ENCODE peak calls at places on chromosome 10, in six cellular contexts. E is NT2/D1, H is GM23248, V is IMR-90, M is kidney, C is mesendoderm. A is an unnamed sample.

GRCh38 chr10:43123361-43124093 is 14.7 kb upstream of the CSGALNACT2 start:
- DNase-seq in E (no peak), H (no peak), V (no peak), M (peak; percentile 41), C (no peak), A (no peak)

GRCh38 chr10:23418051-23418681 is 20.7 kb upstream of the OTUD1 start:
- DNase-seq in E (no peak), H (no peak), V (no peak), M (no peak), C (peak; percentile 51), A (no peak)

GRCh38 chr10:45373783-45374450 is at the start of gene ALOX5:
- DNase-seq in E (peak; percentile 2), H (peak; percentile 10), V (no peak), M (peak; percentile 86), C (peak; percentile 66), A (peak; percentile 80)

GRCh38 chr10:74677951-74678350 is 148.4 kb upstream of the KAT6B start:
- DNase-seq in E (no peak), H (no peak), V (no peak), M (no peak), C (no peak), A (no peak)

GRCh38 chr10:72275351-72276012 is 1.8 kb downstream of the DDIT4 start:
- DNase-seq in E (no peak), H (no peak), V (peak; percentile 34), M (peak; percentile 83), C (no peak), A (peak; percentile 68)

GRCh38 chr10:42875792-42876191 is 93.2 kb downstream of the BMS1 start:
- DNase-seq in E (no peak), H (peak; percentile 59), V (peak; percentile 10), M (peak; percentile 85), C (peak; percentile 23), A (peak; percentile 25)

GRCh38 chr10:24953350-24954074 is 1.1 kb upstream of the PRTFDC1 start:
- DNase-seq in E (no peak), H (peak; percentile 76), V (peak; percentile 40), M (no peak), C (no peak), A (no peak)

GRCh38 chr10:43196981-43197833 is 59.0 kb downstream of the CSGALNACT2 start:
- DNase-seq in E (no peak), H (no peak), V (no peak), M (peak; percentile 63), C (no peak), A (no peak)

GRCh38 chr10:45555789-45556188 is 116.8 kb downstream of the ZFAND4 start:
- DNase-seq in E (no peak), H (peak; percentile 24), V (peak; percentile 18), M (no peak), C (no peak), A (no peak)

GRCh38 chr10:11207276-11207809 is 189.7 kb downstream of the CELF2 start:
- DNase-seq in E (no peak), H (no peak), V (no peak), M (no peak), C (no peak), A (no peak)

GRCh38 chr10:11210211-11210922 is 192.7 kb downstream of the CELF2 start:
- DNase-seq in E (no peak), H (peak; percentile 11), V (no peak), M (no peak), C (peak; percentile 34), A (peak; percentile 46)

GRCh38 chr10:11208243-11208642 is 190.6 kb downstream of the CELF2 start:
- DNase-seq in E (no peak), H (no peak), V (no peak), M (no peak), C (no peak), A (no peak)

GRCh38 chr10:11208908-11209809 is 191.5 kb downstream of the CELF2 start:
- DNase-seq in E (no peak), H (no peak), V (no peak), M (no peak), C (no peak), A (no peak)

DNA sequence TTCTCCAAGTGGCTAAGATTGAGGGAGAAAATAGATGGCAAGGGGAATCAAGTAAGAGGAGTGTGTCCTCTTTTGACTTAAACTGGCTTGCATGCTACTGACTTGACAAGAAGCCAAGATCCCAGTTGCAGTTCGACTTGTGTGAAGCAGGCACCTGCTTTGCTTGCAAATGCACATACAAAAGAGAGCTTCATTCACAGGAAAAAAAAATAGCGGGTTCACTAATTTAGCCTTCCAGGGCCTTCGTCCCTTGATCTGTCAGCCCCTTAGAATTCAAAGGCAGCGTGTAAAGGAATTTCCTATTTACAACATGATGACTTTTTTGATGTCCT is 192.1 kb downstream of the CELF2 start:
- DNase-seq in E (no peak), H (no peak), V (no peak), M (no peak), C (no peak), A (no peak)
- H3K9ac ChIP-seq in E (no peak overlapping the region), H (no peak overlapping the region), V (no peak overlapping the region), M (no peak overlapping the region), C (no peak overlapping the region), A (no peak overlapping the region)

GRCh38 chr10:8056891-8057331 is 2.4 kb downstream of the GATA3 start:
- DNase-seq in E (no peak), H (no peak), V (no peak), M (peak; percentile 64), C (no peak), A (no peak)
- H3K9ac ChIP-seq in E (peak overlapping the region; percentile 17), H (no peak overlapping the region), V (no peak overlapping the region), M (peak overlapping the region; percentile 78), C (peak overlapping the region; percentile 85), A (no peak overlapping the region)

GRCh38 chr10:82750538-82750937 is 875.5 kb downstream of the NRG3 start:
- DNase-seq in E (no peak), H (no peak), V (no peak), M (no peak), C (no peak), A (no peak)
- H3K9ac ChIP-seq in E (no peak overlapping the region), H (no peak overlapping the region), V (no peak overlapping the region), M (no peak overlapping the region), C (no peak overlapping the region), A (no peak overlapping the region)

DNA sequence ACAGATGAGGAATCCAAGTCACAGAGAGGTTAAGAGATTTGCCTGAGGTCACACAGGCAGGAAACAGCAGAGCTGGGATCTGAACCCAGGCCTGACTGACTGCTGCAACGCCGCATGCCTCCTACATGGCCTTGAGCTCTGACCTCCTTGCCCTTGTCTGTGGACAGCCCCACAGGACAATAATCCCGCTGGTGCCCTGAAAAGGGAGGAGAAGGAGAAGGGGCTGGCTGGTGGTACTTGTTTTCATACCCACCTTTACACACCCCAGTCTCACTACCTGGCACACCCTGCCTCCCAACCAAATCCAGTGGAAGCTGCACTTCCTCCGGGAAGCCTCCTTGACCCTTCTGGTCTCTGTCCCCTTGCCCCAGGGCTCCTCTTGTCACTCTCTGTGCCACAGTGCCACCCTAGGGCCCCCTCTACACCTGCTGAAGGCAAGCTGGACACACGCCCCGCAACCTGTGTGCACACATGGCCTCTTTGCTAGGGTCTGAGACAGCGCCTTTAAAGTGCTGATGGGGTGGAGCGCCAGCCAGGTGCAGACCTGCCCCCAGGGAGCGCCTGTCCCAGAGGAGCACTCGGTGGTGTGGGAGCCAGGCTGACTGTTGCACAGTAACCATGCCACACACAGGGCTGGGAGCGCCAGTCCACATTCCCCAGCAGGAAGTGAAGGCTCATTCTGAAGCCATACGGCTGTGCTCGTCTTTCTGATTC is 38.6 kb downstream of the ZCCHC24 start:
- DNase-seq in E (no peak), H (no peak), V (no peak), M (peak; percentile 61), C (no peak), A (no peak)
- H3K9ac ChIP-seq in E (peak overlapping the region; percentile 21), H (no peak overlapping the region), V (no peak overlapping the region), M (no peak overlapping the region), C (no peak overlapping the region), A (no peak overlapping the region)

DNA sequence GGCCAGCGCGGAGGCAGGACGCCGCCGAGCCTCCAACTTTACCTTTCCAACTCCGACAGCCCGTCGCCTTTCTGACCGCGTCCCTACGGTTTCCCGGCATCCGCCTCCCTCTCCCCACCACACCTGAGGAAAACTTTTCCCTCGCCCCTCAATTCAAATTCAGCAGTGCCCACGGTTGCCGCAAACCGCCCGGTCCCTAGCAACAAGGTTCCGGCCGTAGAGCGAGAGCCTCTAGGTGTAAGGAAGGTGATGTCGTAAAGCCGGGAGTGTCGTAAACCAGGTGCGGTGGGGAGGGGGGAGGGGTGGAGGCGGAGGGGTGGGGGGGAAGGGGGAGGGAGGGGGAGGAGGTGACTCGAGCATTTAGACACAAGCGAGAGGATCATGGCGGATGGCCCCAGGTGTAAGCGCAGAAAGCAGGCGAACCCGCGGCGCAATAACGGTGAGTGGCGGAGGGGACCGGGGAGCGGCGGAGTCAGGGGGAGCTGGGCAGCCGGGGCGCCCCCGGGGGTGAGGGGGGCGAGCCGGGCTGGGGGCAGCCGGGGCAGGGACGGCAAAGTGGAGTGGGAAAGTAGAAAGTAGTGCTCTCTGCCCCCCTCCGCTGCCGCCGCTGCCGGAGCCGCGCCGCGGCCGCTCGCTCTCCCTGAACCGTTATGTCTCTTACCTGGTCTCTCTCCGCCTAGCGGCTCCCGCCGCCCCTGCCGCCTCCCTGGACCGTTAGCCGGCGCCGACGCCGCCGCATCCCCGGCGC is at the start of gene ZEB1:
- DNase-seq in E (peak; percentile 79), H (peak; percentile 93), V (peak; percentile 93), M (peak; percentile 93), C (peak; percentile 97), A (peak; percentile 88)
- H3K9ac ChIP-seq in E (peak within 1 kb of the TSS; percentile 81), H (peak within 1 kb of the TSS; percentile 82), V (peak within 1 kb of the TSS; percentile 98), M (peak within 1 kb of the TSS; percentile 83), C (peak within 1 kb of the TSS; percentile 84), A (peak within 1 kb of the TSS; percentile 84)

GRCh38 chr10:70190581-70190980 is 20.3 kb upstream of the SAR1A start:
- DNase-seq in E (no peak), H (peak; percentile 57), V (no peak), M (no peak), C (no peak), A (no peak)
- H3K9ac ChIP-seq in E (no peak overlapping the region), H (peak overlapping the region; percentile 52), V (no peak overlapping the region), M (no peak overlapping the region), C (no peak overlapping the region), A (no peak overlapping the region)

GRCh38 chr10:101466016-101466912 is 112.3 kb downstream of the BTRC start:
- DNase-seq in E (no peak), H (no peak), V (peak; percentile 15), M (no peak), C (no peak), A (no peak)

GRCh38 chr10:101464518-101465085 is 110.6 kb downstream of the BTRC start:
- DNase-seq in E (no peak), H (no peak), V (no peak), M (no peak), C (no peak), A (no peak)

GRCh38 chr10:101467286-101467770 is 113.4 kb downstream of the BTRC start:
- DNase-seq in E (peak; percentile 25), H (peak; percentile 86), V (peak; percentile 78), M (no peak), C (peak; percentile 89), A (peak; percentile 32)

GRCh38 chr10:101464082-101464481 is 110.1 kb downstream of the BTRC start:
- DNase-seq in E (no peak), H (no peak), V (no peak), M (no peak), C (no peak), A (no peak)

GRCh38 chr10:101468159-101468558 is 114.2 kb downstream of the BTRC start:
- DNase-seq in E (no peak), H (no peak), V (no peak), M (no peak), C (no peak), A (peak; percentile 23)
- H3K9ac ChIP-seq in E (no peak overlapping the region), H (no peak overlapping the region), V (no peak overlapping the region), M (no peak overlapping the region), C (no peak overlapping the region), A (no peak overlapping the region)